ENCODE peak calls at places on chromosomes 6 and 20, in five cellular contexts. E is HCT116, X is choroid plexus epithelial cell, L is SK-N-MC, I is T follicular helper cell. C is an unnamed sample.
A peak's percentile ranks its signal among the peaks of the same experiment; 100 is the strongest.

GRCh38 chr20:24917797-24918578 is 31.1 kb upstream of the CST7 start:
- DNase-seq in E (peak; percentile 23), X (peak; percentile 82), L (peak; percentile 12), I (no peak), C (peak; percentile 27)

GRCh38 chr20:20593447-20594170 is 118.8 kb downstream of the RALGAPA2 start:
- DNase-seq in E (peak; percentile 18), X (peak; percentile 79), L (peak; percentile 20), I (no peak), C (peak; percentile 48)

GRCh38 chr20:44254073-44254472 is 7.0 kb downstream of the GDAP1L1 start:
- DNase-seq in E (no peak), X (no peak), L (no peak), I (no peak), C (no peak)

GRCh38 chr6:50822078-50822476 is 3.4 kb downstream of the TFAP2B start:
- DNase-seq in E (no peak), X (no peak), L (no peak), I (no peak), C (peak; percentile 49)

GRCh38 chr6:81777586-81778268 is 25.2 kb upstream of the TENT5A start:
- DNase-seq in E (no peak), X (no peak), L (no peak), I (no peak), C (no peak)

GRCh38 chr6:163455553-163455952 is 41.0 kb downstream of the QKI start:
- DNase-seq in E (no peak), X (peak; percentile 70), L (no peak), I (no peak), C (no peak)

GRCh38 chr20:35108921-35109320 is 16.3 kb upstream of the TRPC4AP start:
- DNase-seq in E (no peak), X (no peak), L (no peak), I (no peak), C (no peak)

GRCh38 chr6:9647043-9647520 is 767.8 kb downstream of the TFAP2A start:
- DNase-seq in E (no peak), X (no peak), L (no peak), I (no peak), C (no peak)

GRCh38 chr6:47454713-47455396 is 22.7 kb upstream of the CD2AP start:
- DNase-seq in E (no peak), X (no peak), L (no peak), I (no peak), C (no peak)

C was measured in fibroblast of the conjunctiva.